ENCODE peak calls at places on chromosomes 6 and 20, in four cellular contexts. I, X, U and N are unnamed samples.

GRCh38 chr6:82877213-82878195 is 188.1 kb downstream of the UBE3D start:
- DNase-seq in I (no peak), X (no peak), U (no peak), N (no peak)

GRCh38 chr20:496126-496696 is 33.9 kb upstream of the TBC1D20 start:
- DNase-seq in I (no peak), X (no peak), U (no peak), N (no peak)

GRCh38 chr20:7967199-7967844 is 27.1 kb upstream of the HAO1 start:
- DNase-seq in I (no peak), X (no peak), U (no peak), N (no peak)

GRCh38 chr20:33188421-33188820 is 20.5 kb downstream of the BPIFA2 start:
- DNase-seq in I (no peak), X (no peak), U (no peak), N (no peak)

GRCh38 chr6:5219292-5219691 is 41.5 kb downstream of the LYRM4 start:
- DNase-seq in I (no peak), X (no peak), U (no peak), N (no peak)

GRCh38 chr6:42569102-42570028 is 5.5 kb downstream of the UBR2 start:
- DNase-seq in I (no peak), X (no peak), U (no peak), N (no peak)

GRCh38 chr20:47125553-47126373 is 230.7 kb downstream of the ZMYND8 start:
- DNase-seq in I (no peak), X (no peak), U (no peak), N (no peak)

GRCh38 chr6:14713966-14714631 is 531.8 kb upstream of the JARID2 start:
- DNase-seq in I (no peak), X (no peak), U (no peak), N (no peak)

GRCh38 chr6:41836022-41836659 is 48.6 kb downstream of the TOMM6 start:
- DNase-seq in I (no peak), X (no peak), U (no peak), N (no peak)

GRCh38 chr6:129744201-129744879 is 34.4 kb upstream of the ARHGAP18 start:
- DNase-seq in I (peak; percentile 29), X (no peak), U (no peak), N (no peak)

GRCh38 chr6:36679043-36679821 is 718 bp downstream of the CDKN1A start:
- DNase-seq in I (peak; percentile 71), X (peak; percentile 18), U (no peak), N (peak; percentile 28)

GRCh38 chr6:170117111-170117972 is 173.5 kb downstream of the DLL1 start:
- DNase-seq in I (no peak), X (no peak), U (no peak), N (peak; percentile 4)

GRCh38 chr6:43274916-43275597 is 23.0 kb upstream of the SLC22A7 start:
- DNase-seq in I (peak; percentile 86), X (peak; percentile 31), U (no peak), N (peak; percentile 38)

GRCh38 chr20:40633123-40633850 is 55.7 kb downstream of the MAFB start:
- DNase-seq in I (no peak), X (no peak), U (no peak), N (no peak)

GRCh38 chr6:18147160-18147559 is 7.7 kb downstream of the TPMT start:
- DNase-seq in I (peak; percentile 16), X (no peak), U (no peak), N (no peak)

GRCh38 chr6:56916849-56917551 is 37.9 kb upstream of the BEND6 start:
- DNase-seq in I (no peak), X (no peak), U (no peak), N (no peak)

GRCh38 chr20:25191689-25192088 is 3.8 kb upstream of the ENTPD6 start:
- DNase-seq in I (no peak), X (no peak), U (no peak), N (no peak)

GRCh38 chr20:44750081-44750805 is 4.6 kb downstream of the KCNK15 start:
- DNase-seq in I (no peak), X (no peak), U (no peak), N (no peak)

GRCh38 chr20:57652865-57653545 is 32.8 kb upstream of the ZBP1 start:
- DNase-seq in I (peak; percentile 3), X (no peak), U (no peak), N (no peak)

GRCh38 chr20:4370856-4371255 is 350.9 kb upstream of the PRND start:
- DNase-seq in I (no peak), X (no peak), U (no peak), N (no peak)

GRCh38 chr6:162203287-162203686 is 524.3 kb downstream of the PRKN start:
- DNase-seq in I (no peak), X (no peak), U (no peak), N (no peak)

GRCh38 chr20:33392016-33392415 is 9.3 kb downstream of the CDK5RAP1 start:
- DNase-seq in I (peak; percentile 44), X (no peak), U (no peak), N (no peak)

GRCh38 chr6:162019311-162019710 is 708.3 kb downstream of the PRKN start:
- DNase-seq in I (no peak), X (no peak), U (no peak), N (no peak)

GRCh38 chr20:51345601-51346101 is 196.9 kb downstream of the NFATC2 start:
- DNase-seq in I (no peak), X (no peak), U (no peak), N (no peak)

GRCh38 chr20:41643504-41643938 is 25.3 kb upstream of the CHD6 start:
- DNase-seq in I (peak; percentile 80), X (no peak), U (no peak), N (no peak)

GRCh38 chr6:21132856-21133610 is 460.5 kb upstream of the SOX4 start:
- DNase-seq in I (no peak), X (no peak), U (no peak), N (no peak)

GRCh38 chr6:114284281-114284680 is 58.5 kb downstream of the HS3ST5 start:
- DNase-seq in I (no peak), X (no peak), U (no peak), N (no peak)

GRCh38 chr6:170160628-170161611 is 130.0 kb downstream of the DLL1 start:
- DNase-seq in I (no peak), X (no peak), U (no peak), N (no peak)

GRCh38 chr6:4105980-4106536 is 27.1 kb upstream of the FAM217A start:
- DNase-seq in I (no peak), X (no peak), U (no peak), N (no peak)

GRCh38 chr6:140441256-140441655 is 1066.8 kb upstream of the CITED2 start:
- DNase-seq in I (peak; percentile 76), X (no peak), U (no peak), N (no peak)